ENCODE peak calls at places on chromosomes 1 and 21, in six cellular contexts. D, Y, F, U, J and K are unnamed samples.

GRCh38 chr1:229087906-229088305 is 183.0 kb upstream of the RAB4A start:
- DNase-seq in F (no peak), D (no peak), Y (no peak), J (no peak), U (no peak), K (no peak)

GRCh38 chr21:42539931-42540343 is 26.3 kb downstream of the SLC37A1 start:
- DNase-seq in F (no peak), U (peak), J (peak), D (no peak), Y (no peak), K (no peak)

GRCh38 chr1:157404063-157404501 is 148.2 kb downstream of the FCRL5 start:
- DNase-seq in D (no peak), U (no peak), J (no peak), F (no peak), Y (no peak), K (no peak)

GRCh38 chr1:243378666-243379065 is 122.8 kb downstream of the SDCCAG8 start:
- DNase-seq in F (no peak), Y (no peak), D (no peak), J (no peak), U (peak), K (no peak)

GRCh38 chr1:195745170-195746009 is 862.9 kb downstream of the KCNT2 start:
- DNase-seq in U (no peak), J (no peak), Y (no peak), F (peak), D (no peak), K (peak)

GRCh38 chr21:38725196-38726157 is 80.3 kb upstream of the ETS2 start:
- DNase-seq in U (no peak), F (no peak), J (no peak), D (peak), Y (no peak), K (peak)

GRCh38 chr1:170729608-170730378 is 65.9 kb downstream of the PRRX1 start:
- DNase-seq in D (no peak), J (no peak), F (peak), U (no peak), Y (no peak), K (peak)

GRCh38 chr1:208374391-208374941 is 130.3 kb upstream of the PLXNA2 start:
- DNase-seq in Y (peak), F (no peak), D (no peak), U (peak), J (no peak), K (no peak)

GRCh38 chr1:1618396-1619068 is 3.2 kb downstream of the MIB2 start:
- DNase-seq in J (peak), U (no peak), Y (no peak), F (no peak), D (no peak), K (no peak)